ENCODE peak calls at places on chromosomes 5 and 9, in six cellular contexts. U is cardiac muscle cell, E is tibial nerve, K is astrocyte, F is astrocyte of the spinal cord, N is tibial artery. O is an unnamed sample.

GRCh38 chr5:139637438-139638089 is 10.6 kb upstream of the CXXC5 start:
- DNase-seq in U (peak), E (peak), K (peak), F (peak), N (peak), O (peak)

GRCh38 chr9:108194154-108194553 is 661.6 kb downstream of the ACTL7B start:
- DNase-seq in U (no peak), E (no peak), K (no peak), F (no peak), N (no peak), O (no peak)

GRCh38 chr9:110640736-110641135 is 27.9 kb upstream of the MUSK start:
- DNase-seq in U (peak), E (no peak), K (peak), F (no peak), N (no peak), O (no peak)

GRCh38 chr9:115531410-115532130 is 413.6 kb upstream of the TNC start:
- DNase-seq in U (peak), E (no peak), K (peak), F (peak), N (no peak), O (no peak)

GRCh38 chr9:123120131-123120530 is 86.7 kb downstream of the GPR21 start:
- DNase-seq in U (no peak), E (no peak), K (peak), F (peak), N (no peak), O (no peak)

GRCh38 chr9:108040783-108041182 is 551.2 kb upstream of the KLF4 start:
- DNase-seq in U (no peak), E (no peak), K (peak), F (peak), N (no peak), O (no peak)

GRCh38 chr5:158388018-158388417 is 529.1 kb upstream of the CLINT1 start:
- DNase-seq in U (peak), E (no peak), K (no peak), F (no peak), N (no peak), O (no peak)

GRCh38 chr9:90953200-90953599 is 151.6 kb downstream of the SYK start:
- DNase-seq in U (no peak), E (no peak), K (no peak), F (no peak), N (no peak), O (no peak)

GRCh38 chr5:14775857-14776256 is 95.7 kb downstream of the ANKH start:
- DNase-seq in U (peak), E (peak), K (peak), F (peak), N (peak), O (peak)

GRCh38 chr5:148455055-148455675 is 71.4 kb downstream of the FBXO38 start:
- DNase-seq in U (peak), E (no peak), K (peak), F (no peak), N (no peak), O (no peak)

GRCh38 chr9:10026585-10026984 is 586.2 kb downstream of the PTPRD start:
- DNase-seq in U (no peak), E (no peak), K (no peak), F (no peak), N (no peak), O (no peak)

GRCh38 chr9:95517559-95517933 is 775 bp upstream of the PTCH1 start:
- DNase-seq in U (no peak), E (no peak), K (no peak), F (no peak), N (no peak), O (no peak)

GRCh38 chr9:79312686-79313421 is 258.9 kb upstream of the TLE4 start:
- DNase-seq in U (no peak), E (no peak), K (no peak), F (no peak), N (no peak), O (no peak)

GRCh38 chr9:5790923-5791322 is 42.0 kb downstream of the ERMP1 start:
- DNase-seq in U (no peak), E (no peak), K (no peak), F (no peak), N (no peak), O (no peak)

GRCh38 chr5:132530946-132531345 is 12.4 kb downstream of the IL5 start:
- DNase-seq in U (no peak), E (no peak), K (no peak), F (no peak), N (no peak), O (no peak)

GRCh38 chr9:77817590-77818311 is 169.6 kb upstream of the GNA14 start:
- DNase-seq in U (no peak), E (no peak), K (no peak), F (no peak), N (no peak), O (no peak)
- H3K4me3 ChIP-seq in U (no peak), E (no peak), K (no peak), F (no peak), N (no peak), O (no peak)

GRCh38 chr9:88197016-88197415 is 58.7 kb upstream of the SPATA31C2 start:
- DNase-seq in U (peak), E (peak), K (peak), F (peak), N (peak), O (no peak)

GRCh38 chr9:88198346-88198807 is 60.1 kb upstream of the SPATA31C2 start:
- DNase-seq in U (peak), E (no peak), K (peak), F (peak), N (peak), O (no peak)

GRCh38 chr9:88196456-88196855 is 58.2 kb upstream of the SPATA31C2 start:
- DNase-seq in U (no peak), E (no peak), K (no peak), F (no peak), N (no peak), O (no peak)

GRCh38 chr9:88193766-88194165 is 55.5 kb upstream of the SPATA31C2 start:
- DNase-seq in U (no peak), E (no peak), K (no peak), F (no peak), N (no peak), O (no peak)

DNA sequence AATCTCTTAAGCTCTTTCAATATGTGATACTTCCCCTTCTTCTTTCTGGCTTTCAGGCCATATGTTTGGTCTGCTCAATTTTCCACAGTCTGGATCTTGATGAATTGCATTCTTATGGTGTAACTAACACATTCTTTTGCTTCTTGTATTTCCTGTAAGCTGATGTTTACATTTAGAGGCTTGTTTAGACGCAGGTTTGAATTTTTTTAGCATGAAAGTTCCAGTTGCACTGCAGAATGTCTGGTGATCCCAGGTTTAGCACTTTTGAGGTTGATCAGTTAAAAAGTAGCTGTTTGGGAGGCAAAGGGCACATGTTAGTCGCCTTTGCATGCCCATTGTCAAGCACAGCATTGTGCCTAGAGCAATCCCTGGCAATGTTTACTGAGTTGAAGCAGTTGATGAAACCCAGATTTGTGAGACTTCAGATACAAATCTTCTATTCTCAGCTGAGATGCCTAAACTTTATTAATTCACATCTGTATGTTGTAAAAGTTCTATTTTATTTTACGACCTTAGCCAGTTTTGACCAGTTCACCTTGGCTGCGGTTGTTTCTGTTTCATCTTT is 59.6 kb upstream of the SPATA31C2 start:
- DNase-seq in U (peak), E (no peak), K (peak), F (peak), N (no peak), O (no peak)
- H3K4me3 ChIP-seq in U (no peak), E (peak), K (peak), F (no peak), N (peak), O (peak)

GRCh38 chr5:43123887-43124286 is 3.2 kb downstream of the ZNF131 start:
- DNase-seq in U (no peak), E (no peak), K (no peak), F (no peak), N (no peak), O (no peak)
- H3K4me3 ChIP-seq in U (no peak), E (no peak), K (no peak), F (no peak), N (no peak), O (no peak)

GRCh38 chr5:8457187-8458037 is 588.5 kb downstream of the MTRR start:
- DNase-seq in U (peak), E (peak), K (peak), F (peak), N (peak), O (peak)
- H3K4me3 ChIP-seq in U (peak), E (peak), K (peak), F (peak), N (peak), O (peak)

GRCh38 chr9:74800226-74800625 is 87.5 kb downstream of the TRPM6 start:
- DNase-seq in U (no peak), E (no peak), K (no peak), F (no peak), N (no peak), O (no peak)
- H3K4me3 ChIP-seq in U (no peak), E (no peak), K (no peak), F (no peak), N (no peak), O (no peak)

O was measured in heart right ventricle.